ENCODE peak calls at places on chromosome X, in seven cellular contexts. One of them, this sample, is unnamed.
A peak's percentile ranks its signal among the peaks of the same experiment; 100 is the strongest.

GRCh38 chrX:40964633-40965586 is 120.3 kb upstream of the USP9X start:
- DNase-seq in adipocyte: no peak
- DNase-seq in NCI-H1048: no peak
- DNase-seq in activated CD4-positive, alpha-beta T cell treated with anti-CD3 and anti-CD28 coated beads for 24 hours: no peak
- DNase-seq in AG04450: no peak
- DNase-seq in iris pigment epithelial cell: no peak
- DNase-seq in activated naive CD8-positive, alpha-beta T cell treated with anti-CD3 and anti-CD28 coated beads, Interleukin-2, amount 50 U/mL, for 24 hours: no peak
- DNase-seq in this sample: no peak

GRCh38 chrX:70262952-70263567 is 3.1 kb upstream of the P2RY4 start:
- DNase-seq in iris pigment epithelial cell: peak; percentile 29
- DNase-seq in activated naive CD8-positive, alpha-beta T cell treated with anti-CD3 and anti-CD28 coated beads, Interleukin-2, amount 50 U/mL, for 24 hours: peak; percentile 38
- DNase-seq in NCI-H1048: no peak
- DNase-seq in AG04450: no peak
- DNase-seq in adipocyte: peak; percentile 29
- DNase-seq in activated CD4-positive, alpha-beta T cell treated with anti-CD3 and anti-CD28 coated beads for 24 hours: no peak
- DNase-seq in this sample: peak; percentile 40

GRCh38 chrX:47746446-47746845 is 87.5 kb upstream of the UXT start:
- DNase-seq in activated naive CD8-positive, alpha-beta T cell treated with anti-CD3 and anti-CD28 coated beads, Interleukin-2, amount 50 U/mL, for 24 hours: no peak
- DNase-seq in NCI-H1048: no peak
- DNase-seq in AG04450: no peak
- DNase-seq in iris pigment epithelial cell: no peak
- DNase-seq in adipocyte: no peak
- DNase-seq in activated CD4-positive, alpha-beta T cell treated with anti-CD3 and anti-CD28 coated beads for 24 hours: no peak
- DNase-seq in this sample: no peak

GRCh38 chrX:145003443-145003842 is 243.9 kb upstream of the SPANXN1 start:
- DNase-seq in NCI-H1048: no peak
- DNase-seq in activated CD4-positive, alpha-beta T cell treated with anti-CD3 and anti-CD28 coated beads for 24 hours: no peak
- DNase-seq in activated naive CD8-positive, alpha-beta T cell treated with anti-CD3 and anti-CD28 coated beads, Interleukin-2, amount 50 U/mL, for 24 hours: no peak
- DNase-seq in AG04450: no peak
- DNase-seq in adipocyte: no peak
- DNase-seq in iris pigment epithelial cell: peak; percentile 19
- DNase-seq in this sample: no peak

GRCh38 chrX:24805201-24805600 is 111.5 kb downstream of the POLA1 start:
- DNase-seq in activated CD4-positive, alpha-beta T cell treated with anti-CD3 and anti-CD28 coated beads for 24 hours: no peak
- DNase-seq in iris pigment epithelial cell: no peak
- DNase-seq in NCI-H1048: no peak
- DNase-seq in AG04450: no peak
- DNase-seq in activated naive CD8-positive, alpha-beta T cell treated with anti-CD3 and anti-CD28 coated beads, Interleukin-2, amount 50 U/mL, for 24 hours: no peak
- DNase-seq in adipocyte: no peak
- DNase-seq in this sample: no peak

GRCh38 chrX:136816970-136817369 is 36.2 kb upstream of the ARHGEF6 start:
- DNase-seq in activated CD4-positive, alpha-beta T cell treated with anti-CD3 and anti-CD28 coated beads for 24 hours: no peak
- DNase-seq in adipocyte: peak; percentile 46
- DNase-seq in NCI-H1048: no peak
- DNase-seq in activated naive CD8-positive, alpha-beta T cell treated with anti-CD3 and anti-CD28 coated beads, Interleukin-2, amount 50 U/mL, for 24 hours: no peak
- DNase-seq in iris pigment epithelial cell: peak; percentile 48
- DNase-seq in AG04450: no peak
- DNase-seq in this sample: no peak

GRCh38 chrX:70264784-70265183 is 3.4 kb upstream of the ARR3 start:
- DNase-seq in activated naive CD8-positive, alpha-beta T cell treated with anti-CD3 and anti-CD28 coated beads, Interleukin-2, amount 50 U/mL, for 24 hours: no peak
- DNase-seq in adipocyte: no peak
- DNase-seq in iris pigment epithelial cell: peak; percentile 9
- DNase-seq in AG04450: no peak
- DNase-seq in activated CD4-positive, alpha-beta T cell treated with anti-CD3 and anti-CD28 coated beads for 24 hours: no peak
- DNase-seq in NCI-H1048: no peak
- DNase-seq in this sample: no peak

GRCh38 chrX:76014321-76014720 is 158.5 kb upstream of the PBDC1 start:
- DNase-seq in activated CD4-positive, alpha-beta T cell treated with anti-CD3 and anti-CD28 coated beads for 24 hours: no peak
- DNase-seq in AG04450: no peak
- DNase-seq in iris pigment epithelial cell: no peak
- DNase-seq in activated naive CD8-positive, alpha-beta T cell treated with anti-CD3 and anti-CD28 coated beads, Interleukin-2, amount 50 U/mL, for 24 hours: no peak
- DNase-seq in NCI-H1048: no peak
- DNase-seq in adipocyte: no peak
- DNase-seq in this sample: no peak

GRCh38 chrX:104659037-104659744 is 93.2 kb downstream of the IL1RAPL2 start:
- DNase-seq in adipocyte: no peak
- DNase-seq in activated CD4-positive, alpha-beta T cell treated with anti-CD3 and anti-CD28 coated beads for 24 hours: no peak
- DNase-seq in NCI-H1048: peak; percentile 39
- DNase-seq in AG04450: no peak
- DNase-seq in iris pigment epithelial cell: peak; percentile 66
- DNase-seq in activated naive CD8-positive, alpha-beta T cell treated with anti-CD3 and anti-CD28 coated beads, Interleukin-2, amount 50 U/mL, for 24 hours: no peak
- DNase-seq in this sample: no peak

GRCh38 chrX:21986596-21986995 is 45.5 kb upstream of the PHEX start:
- DNase-seq in activated CD4-positive, alpha-beta T cell treated with anti-CD3 and anti-CD28 coated beads for 24 hours: no peak
- DNase-seq in NCI-H1048: no peak
- DNase-seq in adipocyte: peak; percentile 63
- DNase-seq in iris pigment epithelial cell: peak; percentile 39
- DNase-seq in activated naive CD8-positive, alpha-beta T cell treated with anti-CD3 and anti-CD28 coated beads, Interleukin-2, amount 50 U/mL, for 24 hours: no peak
- DNase-seq in AG04450: no peak
- DNase-seq in this sample: no peak

GRCh38 chrX:150361777-150362351 is 1.3 kb upstream of the MAMLD1 start:
- DNase-seq in iris pigment epithelial cell: no peak
- DNase-seq in activated naive CD8-positive, alpha-beta T cell treated with anti-CD3 and anti-CD28 coated beads, Interleukin-2, amount 50 U/mL, for 24 hours: peak; percentile 12
- DNase-seq in AG04450: no peak
- DNase-seq in activated CD4-positive, alpha-beta T cell treated with anti-CD3 and anti-CD28 coated beads for 24 hours: no peak
- DNase-seq in adipocyte: peak; percentile 41
- DNase-seq in NCI-H1048: no peak
- DNase-seq in this sample: no peak

GRCh38 chrX:131081772-131082755 is 23.9 kb downstream of the ARHGAP36 start:
- DNase-seq in AG04450: no peak
- DNase-seq in adipocyte: no peak
- DNase-seq in activated CD4-positive, alpha-beta T cell treated with anti-CD3 and anti-CD28 coated beads for 24 hours: no peak
- DNase-seq in iris pigment epithelial cell: no peak
- DNase-seq in NCI-H1048: no peak
- DNase-seq in activated naive CD8-positive, alpha-beta T cell treated with anti-CD3 and anti-CD28 coated beads, Interleukin-2, amount 50 U/mL, for 24 hours: no peak
- DNase-seq in this sample: no peak

GRCh38 chrX:129932792-129933321 is 26.9 kb downstream of the UTP14A start:
- DNase-seq in AG04450: no peak
- DNase-seq in iris pigment epithelial cell: peak; percentile 11
- DNase-seq in NCI-H1048: no peak
- DNase-seq in activated CD4-positive, alpha-beta T cell treated with anti-CD3 and anti-CD28 coated beads for 24 hours: no peak
- DNase-seq in adipocyte: peak; percentile 32
- DNase-seq in activated naive CD8-positive, alpha-beta T cell treated with anti-CD3 and anti-CD28 coated beads, Interleukin-2, amount 50 U/mL, for 24 hours: peak; percentile 16
- DNase-seq in this sample: no peak

GRCh38 chrX:118632862-118633261 is 94.5 kb upstream of the IL13RA1 start:
- DNase-seq in adipocyte: no peak
- DNase-seq in AG04450: no peak
- DNase-seq in activated naive CD8-positive, alpha-beta T cell treated with anti-CD3 and anti-CD28 coated beads, Interleukin-2, amount 50 U/mL, for 24 hours: no peak
- DNase-seq in NCI-H1048: no peak
- DNase-seq in iris pigment epithelial cell: no peak
- DNase-seq in activated CD4-positive, alpha-beta T cell treated with anti-CD3 and anti-CD28 coated beads for 24 hours: no peak
- DNase-seq in this sample: no peak

GRCh38 chrX:130086414-130087207 is 23.7 kb downstream of the ELF4 start:
- DNase-seq in adipocyte: no peak
- DNase-seq in activated CD4-positive, alpha-beta T cell treated with anti-CD3 and anti-CD28 coated beads for 24 hours: no peak
- DNase-seq in AG04450: no peak
- DNase-seq in NCI-H1048: no peak
- DNase-seq in activated naive CD8-positive, alpha-beta T cell treated with anti-CD3 and anti-CD28 coated beads, Interleukin-2, amount 50 U/mL, for 24 hours: peak; percentile 69
- DNase-seq in iris pigment epithelial cell: no peak
- DNase-seq in this sample: no peak

GRCh38 chrX:17828156-17828555 is 32.9 kb downstream of the RAI2 start:
- DNase-seq in AG04450: no peak
- DNase-seq in NCI-H1048: no peak
- DNase-seq in adipocyte: no peak
- DNase-seq in iris pigment epithelial cell: no peak
- DNase-seq in activated CD4-positive, alpha-beta T cell treated with anti-CD3 and anti-CD28 coated beads for 24 hours: no peak
- DNase-seq in activated naive CD8-positive, alpha-beta T cell treated with anti-CD3 and anti-CD28 coated beads, Interleukin-2, amount 50 U/mL, for 24 hours: no peak
- DNase-seq in this sample: no peak

GRCh38 chrX:8711401-8711800 is 20.5 kb downstream of the ANOS1 start:
- DNase-seq in adipocyte: no peak
- DNase-seq in activated CD4-positive, alpha-beta T cell treated with anti-CD3 and anti-CD28 coated beads for 24 hours: no peak
- DNase-seq in AG04450: no peak
- DNase-seq in NCI-H1048: no peak
- DNase-seq in activated naive CD8-positive, alpha-beta T cell treated with anti-CD3 and anti-CD28 coated beads, Interleukin-2, amount 50 U/mL, for 24 hours: no peak
- DNase-seq in iris pigment epithelial cell: no peak
- DNase-seq in this sample: no peak